ENCODE peak calls at places on chromosome 7, in ten cellular contexts. P is upper lobe of right lung; Y is ascending aorta; Z is right lobe of liver; I is breast epithelium; E is heart left ventricle; D is mesenchymal stem cell; O is CD8-positive, alpha-beta memory T cell; F is mammary epithelial cell; K is CD4-positive, alpha-beta T cell. C is an unnamed sample.

GRCh38 chr7:37045786-37046185 is 321.5 kb upstream of the AOAH start:
- DNase-seq in D (no peak), O (no peak), Y (no peak), Z (no peak), K (no peak), P (no peak), F (no peak), E (no peak), I (no peak), C (no peak)

GRCh38 chr7:13770305-13770704 is 219.2 kb downstream of the ETV1 start:
- DNase-seq in K (no peak), Y (no peak), Z (no peak), E (no peak), F (peak; percentile 11), I (no peak), O (no peak), P (no peak), D (no peak), C (no peak)

GRCh38 chr7:127550247-127550646 is 35.1 kb downstream of the GCC1 start:
- DNase-seq in K (no peak), Z (no peak), P (no peak), E (no peak), Y (no peak), D (no peak), I (no peak), F (no peak), O (no peak), C (no peak)

GRCh38 chr7:40986351-40986873 is 716.5 kb downstream of the INHBA start:
- DNase-seq in D (peak; percentile 93), I (no peak), O (no peak), P (no peak), F (peak; percentile 49), E (no peak), Z (no peak), Y (no peak), K (no peak), C (no peak)

GRCh38 chr7:138546064-138546619 is 86.1 kb downstream of the TRIM24 start:
- DNase-seq in E (no peak), Y (no peak), K (no peak), O (no peak), Z (no peak), D (no peak), P (no peak), F (no peak), I (no peak), C (no peak)

GRCh38 chr7:96952974-96953391 is 52.4 kb upstream of the DLX6 start:
- DNase-seq in D (no peak), O (no peak), I (no peak), Y (no peak), K (no peak), Z (no peak), E (no peak), P (no peak), F (peak; percentile 40), C (no peak)

GRCh38 chr7:73894851-73895441 is 34.0 kb downstream of the TMEM270 start:
- DNase-seq in Z (no peak), P (peak; percentile 77), E (peak; percentile 91), F (peak; percentile 51), O (no peak), D (peak; percentile 76), I (peak; percentile 65), Y (peak; percentile 99), K (no peak), C (no peak)

GRCh38 chr7:93810571-93810970 is 80.0 kb downstream of the TFPI2 start:
- DNase-seq in E (no peak), O (no peak), D (no peak), I (no peak), K (no peak), P (no peak), Y (no peak), F (no peak), Z (no peak), C (no peak)

GRCh38 chr7:129680400-129680799 is 68.9 kb downstream of the NRF1 start:
- DNase-seq in P (no peak), Z (no peak), I (no peak), Y (no peak), D (no peak), K (no peak), O (no peak), F (no peak), E (no peak), C (no peak)

GRCh38 chr7:27771111-27771510 is 31.1 kb downstream of the TAX1BP1 start:
- DNase-seq in P (no peak), O (no peak), Z (no peak), Y (no peak), I (no peak), D (no peak), E (no peak), F (peak; percentile 70), K (no peak), C (no peak)

DNA sequence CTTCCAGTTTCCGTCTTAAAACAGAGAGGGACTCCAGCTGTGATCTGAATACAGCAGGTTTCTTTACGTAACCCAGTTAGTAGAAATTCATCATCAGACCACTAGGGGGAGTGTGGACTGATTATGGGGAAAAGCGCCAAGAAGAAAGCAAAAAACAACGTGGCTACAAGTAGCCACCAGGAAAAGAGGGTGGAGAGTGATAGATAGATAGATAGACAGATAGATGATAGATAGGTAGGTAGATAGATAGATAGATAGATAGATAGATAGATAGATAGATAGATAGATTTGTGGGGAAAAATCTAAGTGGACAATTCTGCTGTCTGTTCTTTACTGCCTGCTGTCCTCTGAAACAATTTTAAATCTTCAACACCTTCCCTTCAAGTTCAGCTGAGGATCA is 12.7 kb upstream of the AKR1B10 start:
- DNase-seq in I (no peak), O (no peak), E (no peak), P (no peak), F (peak; percentile 75), D (peak; percentile 80), Y (no peak), Z (no peak), K (no peak), C (peak; percentile 13)
- H3K27ac ChIP-seq in I (no peak overlapping the region), O (no peak overlapping the region), E (no peak overlapping the region), P (no peak overlapping the region), F (no peak overlapping the region), D (no peak overlapping the region), Y (no peak overlapping the region), Z (no peak overlapping the region), K (no peak overlapping the region), C (no peak overlapping the region)

DNA sequence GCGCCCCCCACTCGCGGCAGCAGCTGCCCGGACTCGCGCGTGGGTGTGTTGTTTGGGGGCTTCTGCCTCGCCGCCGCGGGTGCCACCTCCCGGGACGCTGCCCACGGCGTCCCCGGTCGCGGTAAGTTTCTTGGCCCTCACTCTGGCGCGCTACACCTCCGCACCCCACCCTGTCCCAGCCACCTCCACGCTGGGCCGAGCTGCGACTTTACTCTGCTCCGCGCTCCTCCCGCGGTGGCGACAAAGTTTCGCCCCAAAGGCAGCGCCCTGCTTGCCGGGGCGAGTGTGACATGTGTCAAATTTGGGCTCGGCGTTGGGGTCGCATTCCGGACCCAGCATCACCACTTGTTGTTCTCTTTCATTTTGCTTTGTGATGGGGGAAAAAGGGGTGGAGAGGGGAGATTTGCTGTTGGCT is 167.7 kb upstream of the PPP1R3A start:
- DNase-seq in K (no peak), O (no peak), D (no peak), I (no peak), Z (peak; percentile 63), Y (no peak), E (peak; percentile 60), F (no peak), P (peak; percentile 76), C (no peak)
- H3K27ac ChIP-seq in K (no peak overlapping the region), O (no peak overlapping the region), D (no peak overlapping the region), I (peak overlapping the region; percentile 85), Z (peak overlapping the region; percentile 82), Y (peak overlapping the region; percentile 98), E (peak overlapping the region; percentile 92), F (no peak overlapping the region), P (peak overlapping the region; percentile 82), C (peak overlapping the region; percentile 27)

DNA sequence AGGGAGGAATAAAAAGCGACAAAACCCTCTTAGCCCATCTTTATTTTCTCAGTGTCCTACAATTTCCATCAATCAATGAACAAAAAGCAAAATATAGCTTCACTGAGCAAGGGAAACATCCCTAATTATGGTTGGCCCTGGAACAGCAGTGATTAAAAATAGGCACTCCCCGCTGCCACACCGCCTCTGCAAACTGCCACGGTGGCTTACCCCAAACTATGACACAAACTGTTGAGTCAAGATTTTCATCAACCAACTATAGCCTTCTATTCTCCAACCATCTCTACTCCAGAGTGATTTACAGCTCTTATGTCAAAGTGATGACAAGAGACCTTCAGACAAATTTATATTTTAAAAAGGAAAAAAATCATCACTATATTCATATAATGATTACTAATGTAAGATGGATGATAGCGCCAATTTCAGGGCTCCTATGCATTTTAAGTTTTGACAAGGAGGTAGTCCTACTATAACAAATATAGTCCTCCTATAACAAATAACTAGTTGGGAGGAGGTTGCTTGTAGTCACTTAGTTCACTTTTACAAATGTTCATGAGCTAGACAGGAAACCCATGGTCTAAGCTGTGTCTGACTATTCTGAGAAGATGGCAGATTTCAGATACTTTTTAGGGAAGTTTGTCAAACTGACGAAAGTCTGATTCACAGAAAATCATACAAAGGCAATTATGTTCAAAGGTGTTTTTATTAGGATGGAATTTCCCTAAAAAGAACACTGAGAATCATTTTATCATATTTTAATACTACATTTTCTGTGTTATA is 26.3 kb downstream of the DENND11 start:
- DNase-seq in Z (no peak), O (no peak), P (no peak), D (no peak), Y (no peak), I (no peak), F (no peak), K (no peak), E (no peak), C (no peak)
- H3K27ac ChIP-seq in Z (no peak overlapping the region), O (no peak overlapping the region), P (peak overlapping the region; percentile 32), D (no peak overlapping the region), Y (peak overlapping the region; percentile 69), I (peak overlapping the region; percentile 80), F (no peak overlapping the region), K (no peak overlapping the region), E (peak overlapping the region; percentile 69), C (peak overlapping the region; percentile 73)

GRCh38 chr7:90597879-90598278 is 1.8 kb downstream of the CDK14 start:
- DNase-seq in Z (no peak), F (no peak), D (peak; percentile 10), Y (no peak), I (no peak), K (no peak), E (no peak), O (no peak), P (no peak), C (no peak)

GRCh38 chr7:90595801-90596683 is at the start of gene CDK14:
- DNase-seq in F (peak; percentile 59), P (peak; percentile 91), Y (peak; percentile 88), O (no peak), D (peak; percentile 72), K (peak; percentile 35), I (peak; percentile 53), E (peak; percentile 90), Z (peak; percentile 92), C (peak; percentile 59)

GRCh38 chr7:90596745-90597526 is 815 bp downstream of the CDK14 start:
- DNase-seq in Y (no peak), P (no peak), F (peak; percentile 57), D (peak; percentile 67), Z (no peak), I (no peak), E (peak; percentile 58), K (no peak), O (no peak), C (peak; percentile 9)

GRCh38 chr7:90599038-90599437 is 2.9 kb downstream of the CDK14 start:
- DNase-seq in F (no peak), Z (no peak), I (no peak), D (peak; percentile 49), K (no peak), E (no peak), P (no peak), O (no peak), Y (no peak), C (no peak)

DNA sequence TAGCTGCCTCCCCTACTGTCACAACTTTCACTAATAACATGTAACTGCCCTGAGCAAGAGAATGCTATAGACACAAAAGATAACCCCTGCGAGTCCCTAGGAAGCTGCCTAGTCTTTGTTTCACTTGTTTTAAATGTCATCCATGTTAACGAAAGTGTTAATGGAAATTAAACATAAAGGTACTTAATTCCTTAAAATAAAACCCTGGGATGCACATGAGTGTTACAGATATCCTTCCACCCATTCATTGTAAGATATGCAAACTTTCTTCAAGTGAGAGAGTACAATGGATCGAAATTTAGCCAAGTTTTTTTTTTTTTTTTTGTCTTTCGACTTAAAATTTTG is 1.4 kb downstream of the CDK14 start:
- DNase-seq in K (no peak), D (no peak), O (no peak), Y (no peak), Z (no peak), F (no peak), P (no peak), E (no peak), I (no peak), C (no peak)
- H3K27ac ChIP-seq in K (no peak overlapping the region), D (peak overlapping the region; percentile 20), O (no peak overlapping the region), Y (no peak overlapping the region), Z (peak overlapping the region; percentile 89), F (peak overlapping the region; percentile 57), P (peak overlapping the region; percentile 70), E (no peak overlapping the region), I (peak overlapping the region; percentile 90), C (no peak overlapping the region)